ENCODE peak calls at places on chromosome 10, in eight cellular contexts. N is breast epithelium, P is heart left ventricle, M is upper lobe of left lung, J is fibroblast of pulmonary artery, L is left lung, Z is pancreas, S is GM12878. W is an unnamed sample.

GRCh38 chr10:67622506-67622905 is 73.5 kb downstream of the CTNNA3 start:
- DNase-seq in N (no peak), P (no peak), M (no peak), J (no peak), L (no peak), Z (no peak), S (no peak), W (no peak)

GRCh38 chr10:1255166-1255565 is 199.0 kb downstream of the WDR37 start:
- DNase-seq in N (no peak), P (no peak), M (no peak), J (no peak), L (no peak), Z (peak), S (no peak), W (no peak)

GRCh38 chr10:2915412-2915811 is 151.9 kb upstream of the PFKP start:
- DNase-seq in N (no peak), P (no peak), M (no peak), J (no peak), L (no peak), Z (no peak), S (no peak), W (no peak)

GRCh38 chr10:79417731-79418130 is 27.7 kb downstream of the ZCCHC24 start:
- DNase-seq in N (no peak), P (peak), M (no peak), J (no peak), L (peak), Z (peak), S (no peak), W (no peak)

GRCh38 chr10:115093286-115093775 is at the start of gene ATRNL1:
- DNase-seq in N (no peak), P (peak), M (peak), J (peak), L (no peak), Z (no peak), S (no peak), W (no peak)

GRCh38 chr10:86262671-86263165 is 103.9 kb downstream of the GRID1 start:
- DNase-seq in N (no peak), P (no peak), M (peak), J (no peak), L (no peak), Z (no peak), S (no peak), W (no peak)

GRCh38 chr10:73494213-73494612 is 1.6 kb downstream of the PPP3CB start:
- DNase-seq in N (no peak), P (no peak), M (no peak), J (no peak), L (no peak), Z (no peak), S (no peak), W (no peak)

GRCh38 chr10:73244866-73245477 is 2.1 kb downstream of the DNAJC9 start:
- DNase-seq in N (no peak), P (no peak), M (no peak), J (peak), L (no peak), Z (no peak), S (no peak), W (no peak)

GRCh38 chr10:12048547-12048946 is 5.9 kb upstream of the UPF2 start:
- DNase-seq in N (no peak), P (no peak), M (no peak), J (no peak), L (no peak), Z (no peak), S (peak), W (no peak)

GRCh38 chr10:116658152-116658551 is 37.4 kb downstream of the PNLIPRP2 start:
- DNase-seq in N (no peak), P (no peak), M (no peak), J (no peak), L (no peak), Z (peak), S (no peak), W (no peak)

GRCh38 chr10:116659049-116659670 is 38.4 kb downstream of the PNLIPRP2 start:
- DNase-seq in N (no peak), P (no peak), M (no peak), J (no peak), L (no peak), Z (no peak), S (no peak), W (no peak)

GRCh38 chr10:116655573-116655972 is 34.8 kb downstream of the PNLIPRP2 start:
- DNase-seq in N (no peak), P (no peak), M (no peak), J (no peak), L (no peak), Z (no peak), S (no peak), W (no peak)

GRCh38 chr10:116653885-116654284 is 33.1 kb downstream of the PNLIPRP2 start:
- DNase-seq in N (no peak), P (no peak), M (no peak), J (no peak), L (no peak), Z (no peak), S (no peak), W (no peak)

GRCh38 chr10:116654816-116655215 is 34.1 kb downstream of the PNLIPRP2 start:
- DNase-seq in N (no peak), P (no peak), M (no peak), J (no peak), L (no peak), Z (no peak), S (no peak), W (no peak)
- TF ChIP-seq CTCF in N (no peak), P (no peak), M (no peak), J (peak), L (no peak), Z (no peak), S (peak), W (peak)

DNA sequence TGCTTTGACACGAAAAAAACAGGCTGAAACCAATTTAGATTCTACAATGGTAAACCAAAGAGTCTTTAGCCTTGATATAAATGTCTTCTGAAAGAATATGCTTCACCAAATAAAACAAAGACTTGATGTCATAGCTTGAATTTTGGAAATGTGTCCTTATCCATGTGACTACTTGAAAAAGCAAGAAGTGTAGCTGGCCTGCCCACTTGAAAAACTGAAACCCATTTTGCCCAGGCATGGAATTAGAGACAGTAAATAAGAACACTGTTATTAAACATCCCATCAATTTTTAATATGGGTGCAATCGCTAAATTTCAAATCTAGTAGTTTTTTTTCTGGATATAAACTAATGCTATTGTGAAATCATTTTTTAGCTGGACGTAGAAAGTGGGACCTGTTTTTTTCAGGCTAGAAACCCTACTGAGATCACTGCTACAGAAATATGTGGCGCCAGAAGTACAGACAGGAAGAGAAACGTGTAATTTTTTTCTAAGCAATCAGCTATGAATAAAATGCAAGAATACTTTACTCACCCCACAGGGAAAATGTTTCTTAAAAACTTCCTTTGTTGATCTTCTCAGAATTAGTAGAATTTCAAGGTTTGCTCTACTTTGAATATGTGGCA is 56.7 kb downstream of the PIP4K2A start:
- DNase-seq in N (no peak), P (no peak), M (no peak), J (peak), L (no peak), Z (no peak), S (no peak), W (no peak)
- H3K4me3 ChIP-seq in N (no peak), P (no peak), M (no peak), J (no peak), L (no peak), Z (no peak), S (no peak), W (no peak)

GRCh38 chr10:13102002-13102794 is 2.2 kb downstream of the OPTN start:
- DNase-seq in N (no peak), P (no peak), M (no peak), J (peak), L (no peak), Z (no peak), S (no peak), W (no peak)

GRCh38 chr10:13105184-13105583 is 5.2 kb downstream of the OPTN start:
- DNase-seq in N (no peak), P (no peak), M (no peak), J (no peak), L (no peak), Z (no peak), S (no peak), W (no peak)

GRCh38 chr10:13103554-13103953 is 3.6 kb downstream of the OPTN start:
- DNase-seq in N (no peak), P (no peak), M (no peak), J (no peak), L (no peak), Z (no peak), S (no peak), W (no peak)

GRCh38 chr10:13106387-13106786 is 6.4 kb downstream of the OPTN start:
- DNase-seq in N (no peak), P (no peak), M (no peak), J (no peak), L (no peak), Z (no peak), S (no peak), W (no peak)

DNA sequence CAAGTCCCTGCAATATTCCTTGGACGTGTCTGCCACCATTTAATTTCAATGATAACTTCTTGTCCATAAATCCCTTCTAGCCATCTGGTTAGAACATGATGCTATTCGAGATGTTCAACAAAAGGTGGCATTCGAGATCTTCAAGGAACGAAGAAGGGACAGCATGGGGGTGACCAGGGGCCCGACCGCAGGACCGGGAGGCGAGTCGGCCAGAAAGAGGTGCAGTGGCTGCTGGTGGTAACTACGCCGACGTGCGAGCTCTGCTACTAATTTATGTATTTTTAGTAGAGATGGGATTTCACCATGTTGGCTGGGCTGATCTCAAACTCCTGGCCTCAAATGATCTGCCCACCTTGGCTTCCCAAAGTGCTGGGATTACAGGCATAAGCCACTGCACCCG is 4.7 kb downstream of the OPTN start:
- DNase-seq in N (no peak), P (no peak), M (no peak), J (no peak), L (no peak), Z (no peak), S (no peak), W (no peak)
- TF ChIP-seq CTCF in N (no peak), P (no peak), M (no peak), J (no peak), L (no peak), Z (no peak), S (no peak), W (no peak)

DNA sequence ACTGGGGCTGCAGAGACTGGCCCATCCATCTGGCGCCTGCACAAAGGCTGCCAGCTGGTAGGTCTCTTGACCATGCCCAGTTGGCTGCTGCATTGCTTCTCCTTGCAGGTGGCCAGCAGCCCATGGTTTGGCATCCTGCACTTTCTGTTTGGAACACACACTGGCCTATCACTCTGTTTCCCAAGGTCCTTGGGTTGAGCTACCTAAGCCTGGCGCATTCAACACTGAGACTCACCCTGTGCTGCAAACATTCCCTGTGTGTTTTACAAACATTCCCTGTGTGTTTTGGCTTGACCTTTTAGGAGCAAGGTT is 55.5 kb downstream of the TACR2 start:
- DNase-seq in N (no peak), P (peak), M (no peak), J (no peak), L (no peak), Z (peak), S (no peak), W (no peak)
- H3K4me3 ChIP-seq in N (no peak), P (no peak), M (no peak), J (no peak), L (no peak), Z (no peak), S (no peak), W (no peak)

GRCh38 chr10:25522946-25523608 is 348.3 kb downstream of the GPR158 start:
- DNase-seq in N (no peak), P (no peak), M (no peak), J (peak), L (no peak), Z (no peak), S (no peak), W (no peak)
- TF ChIP-seq CTCF in N (no peak), P (no peak), M (peak), J (peak), L (no peak), Z (no peak), S (no peak), W (peak)